ENCODE peak calls at places on chromosomes 11 and 22, in eight cellular contexts. T is endodermal cell; D is psoas muscle; Q is tibial artery; G is CD8-positive, alpha-beta T cell; K is mucosa of descending colon; M is suprapubic skin; F is OCI-LY7. R is an unnamed sample.

GRCh38 chr11:56842829-56843794 is 94.6 kb upstream of the OR9G4 start:
- DNase-seq in T (no peak), D (no peak), Q (no peak), G (no peak), K (no peak), M (no peak), F (no peak), R (no peak)

GRCh38 chr11:33946930-33947329 is 55.1 kb upstream of the LMO2 start:
- DNase-seq in T (no peak), D (no peak), Q (no peak), G (no peak), K (no peak), M (no peak), F (no peak), R (no peak)

GRCh38 chr11:118662401-118663271 is 16.8 kb downstream of the TREH start:
- DNase-seq in T (peak; percentile 52), D (no peak), Q (peak; percentile 56), G (no peak), K (no peak), M (peak; percentile 73), F (no peak), R (peak; percentile 50)

GRCh38 chr22:49869855-49870712 is 16.4 kb downstream of the ZBED4 start:
- DNase-seq in T (no peak), D (no peak), Q (no peak), G (no peak), K (no peak), M (no peak), F (no peak), R (no peak)

GRCh38 chr11:9276571-9276970 is 11.4 kb upstream of the DENND5A start:
- DNase-seq in T (peak; percentile 42), D (no peak), Q (peak; percentile 13), G (no peak), K (no peak), M (no peak), F (peak; percentile 33), R (no peak)

GRCh38 chr22:40071720-40072119 is 77.0 kb downstream of the FAM83F start:
- DNase-seq in T (no peak), D (no peak), Q (no peak), G (no peak), K (no peak), M (no peak), F (no peak), R (no peak)

GRCh38 chr22:36955691-36956090 is 42.3 kb downstream of the CSF2RB start:
- DNase-seq in T (no peak), D (no peak), Q (no peak), G (no peak), K (no peak), M (no peak), F (no peak), R (no peak)

GRCh38 chr11:66012946-66013761 is 1.3 kb downstream of the CST6 start:
- DNase-seq in T (peak; percentile 64), D (no peak), Q (no peak), G (no peak), K (no peak), M (no peak), F (no peak), R (no peak)

GRCh38 chr22:32764330-32765116 is 37.0 kb upstream of the TIMP3 start:
- DNase-seq in T (no peak), D (peak; percentile 84), Q (peak; percentile 89), G (no peak), K (peak; percentile 28), M (peak; percentile 86), F (no peak), R (no peak)

GRCh38 chr22:36194971-36195370 is 6.6 kb downstream of the APOL4 start:
- DNase-seq in T (peak; percentile 89), D (peak; percentile 68), Q (no peak), G (peak; percentile 16), K (peak; percentile 64), M (no peak), F (peak; percentile 58), R (peak; percentile 72)

GRCh38 chr11:134677338-134677948 is 265.4 kb upstream of the B3GAT1 start:
- DNase-seq in T (no peak), D (no peak), Q (no peak), G (no peak), K (no peak), M (peak; percentile 37), F (no peak), R (no peak)

GRCh38 chr11:14578551-14578956 is 58.4 kb upstream of the PSMA1 start:
- DNase-seq in T (no peak), D (no peak), Q (no peak), G (peak; percentile 57), K (peak; percentile 61), M (no peak), F (peak; percentile 80), R (no peak)

GRCh38 chr22:19059481-19060278 is 62.5 kb downstream of the DGCR2 start:
- DNase-seq in T (no peak), D (no peak), Q (no peak), G (no peak), K (no peak), M (peak; percentile 66), F (no peak), R (no peak)

GRCh38 chr11:107988397-107989158 is 20.1 kb upstream of the CUL5 start:
- DNase-seq in T (no peak), D (no peak), Q (no peak), G (no peak), K (no peak), M (no peak), F (no peak), R (no peak)

GRCh38 chr22:45212306-45212709 is 28.4 kb downstream of the KIAA0930 start:
- DNase-seq in T (peak; percentile 87), D (peak; percentile 90), Q (peak; percentile 96), G (no peak), K (peak; percentile 50), M (no peak), F (no peak), R (no peak)

DNA sequence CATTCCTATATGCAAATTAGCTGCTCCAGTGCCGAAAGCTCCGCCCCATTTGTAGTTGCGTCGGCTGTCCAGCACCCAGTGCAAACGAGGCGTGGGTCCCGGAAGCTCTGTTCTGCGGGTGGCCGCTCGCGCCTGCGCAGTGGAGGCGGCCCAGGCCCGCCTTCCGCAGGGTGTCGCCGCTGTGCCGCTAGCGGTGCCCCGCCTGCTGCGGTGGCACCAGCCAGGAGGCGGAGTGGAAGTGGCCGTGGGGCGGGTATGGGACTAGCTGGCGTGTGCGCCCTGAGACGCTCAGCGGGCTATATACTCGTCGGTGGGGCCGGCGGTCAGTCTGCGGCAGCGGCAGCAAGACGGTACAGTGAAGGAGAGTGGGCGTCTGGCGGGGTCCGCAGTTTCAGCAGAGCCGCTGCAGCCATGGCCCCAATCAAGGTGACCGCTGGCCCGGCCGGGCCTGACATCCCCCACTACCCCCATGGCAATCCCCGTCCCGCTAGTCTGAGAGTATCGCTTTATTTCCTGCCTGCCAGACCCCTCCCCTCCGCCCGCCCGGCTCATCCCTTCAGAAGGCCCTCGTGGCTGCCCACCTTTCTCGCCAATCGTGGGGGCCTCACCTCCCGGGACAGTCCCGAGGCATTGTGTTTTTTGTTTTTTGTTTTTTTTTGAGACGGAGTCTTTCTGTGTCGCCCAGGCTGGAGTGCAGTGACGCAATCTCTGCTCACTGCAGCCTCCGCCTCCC is at the start of gene PRDX5:
- DNase-seq in T (peak; percentile 97), D (peak; percentile 99), Q (peak; percentile 99), G (peak; percentile 93), K (peak; percentile 95), M (peak; percentile 99), F (peak; percentile 98), R (peak; percentile 98)
- TF ChIP-seq CTCF in T (peak; percentile 46), D (peak; percentile 38), Q (peak; percentile 21), G (no peak), K (peak; percentile 33), M (no peak), F (peak; percentile 70), R (no peak)

GRCh38 chr22:31211862-31212730 is at the start of gene LIMK2:
- DNase-seq in T (peak; percentile 99), D (peak; percentile 97), Q (peak; percentile 95), G (peak; percentile 97), K (peak; percentile 99), M (peak; percentile 96), F (peak; percentile 96), R (peak; percentile 97)
- H3K4me1 ChIP-seq in T (no peaks in the 10 kb centered on the region), D (peaks cover 15% of the 10 kb centered on the region), Q (peaks cover 17% of the 10 kb centered on the region), G (peaks cover 30% of the 10 kb centered on the region), K (peaks cover 32% of the 10 kb centered on the region), M (peaks cover 55% of the 10 kb centered on the region), F (peaks cover 16% of the 10 kb centered on the region), R (peaks cover 38% of the 10 kb centered on the region)

DNA sequence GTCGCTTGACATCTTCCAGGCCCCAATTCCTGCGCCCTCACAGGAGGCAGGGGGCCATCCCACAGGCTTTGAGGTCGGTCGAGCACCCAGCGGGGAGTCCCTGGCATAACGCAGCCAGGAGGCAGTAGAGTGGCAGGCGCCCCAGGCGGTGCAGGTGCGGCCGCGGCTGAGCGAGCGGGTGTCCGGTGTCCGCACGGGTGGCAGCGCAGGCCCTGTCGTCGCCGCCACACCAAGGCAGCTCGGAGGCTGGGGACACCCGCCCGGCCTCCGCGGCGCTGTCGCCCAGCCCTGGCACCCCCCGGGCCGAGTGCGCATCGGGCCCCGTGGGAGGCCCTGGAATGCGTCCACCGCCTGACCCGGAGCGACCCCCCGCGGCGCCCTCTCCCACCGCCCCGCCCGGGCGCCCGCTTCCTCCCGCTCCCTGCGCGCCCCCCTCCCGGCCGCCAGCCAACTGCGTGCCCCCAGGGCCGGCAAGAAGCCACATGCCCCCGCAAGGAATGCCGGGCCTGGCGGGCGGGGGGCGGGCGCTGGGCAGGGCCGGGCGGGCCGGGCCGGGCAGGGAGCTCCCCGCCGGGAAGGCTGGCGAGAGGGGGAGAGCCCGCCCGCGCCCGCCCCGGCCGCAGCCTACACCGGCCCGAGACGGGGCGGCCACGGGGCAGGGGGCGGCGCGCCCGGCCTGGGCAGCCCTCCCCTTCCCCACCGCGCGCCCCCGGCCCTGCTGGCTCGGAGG is 33.9 kb downstream of the PRDM11 start:
- DNase-seq in T (peak; percentile 82), D (peak; percentile 86), Q (peak; percentile 81), G (no peak), K (peak; percentile 71), M (no peak), F (no peak), R (peak; percentile 68)
- TF ChIP-seq CTCF in T (peak; percentile 57), D (peak; percentile 53), Q (peak; percentile 53), G (no peak), K (peak; percentile 24), M (no peak), F (no peak), R (no peak)

DNA sequence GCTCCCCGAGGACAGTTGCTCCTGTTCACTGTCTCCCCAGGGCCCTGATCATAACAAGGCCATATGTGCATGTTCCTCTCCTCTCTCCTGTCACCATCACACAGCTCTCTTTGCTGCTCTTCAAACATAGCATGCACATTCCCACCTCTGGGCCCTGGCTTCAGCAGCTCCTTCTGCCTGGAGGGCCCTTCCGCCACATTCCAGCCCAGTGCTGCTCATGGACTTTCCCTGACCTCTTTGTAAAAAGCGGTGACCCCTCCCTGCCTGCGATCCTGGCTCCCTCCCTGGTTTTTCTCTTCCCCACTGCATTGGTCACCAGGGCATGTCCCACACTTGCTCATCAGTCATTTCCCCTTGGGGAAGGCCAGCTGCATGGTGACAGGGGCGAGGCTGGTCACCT is 98.2 kb downstream of the MYO18B start:
- DNase-seq in T (no peak), D (no peak), Q (no peak), G (no peak), K (no peak), M (no peak), F (no peak), R (no peak)
- H3K4me1 ChIP-seq in T (no peaks in the 10 kb centered on the region), D (peaks cover 3% of the 10 kb centered on the region), Q (no peaks in the 10 kb centered on the region), G (no peaks in the 10 kb centered on the region), K (no peaks in the 10 kb centered on the region), M (no peaks in the 10 kb centered on the region), F (no peaks in the 10 kb centered on the region), R (no peaks in the 10 kb centered on the region)

DNA sequence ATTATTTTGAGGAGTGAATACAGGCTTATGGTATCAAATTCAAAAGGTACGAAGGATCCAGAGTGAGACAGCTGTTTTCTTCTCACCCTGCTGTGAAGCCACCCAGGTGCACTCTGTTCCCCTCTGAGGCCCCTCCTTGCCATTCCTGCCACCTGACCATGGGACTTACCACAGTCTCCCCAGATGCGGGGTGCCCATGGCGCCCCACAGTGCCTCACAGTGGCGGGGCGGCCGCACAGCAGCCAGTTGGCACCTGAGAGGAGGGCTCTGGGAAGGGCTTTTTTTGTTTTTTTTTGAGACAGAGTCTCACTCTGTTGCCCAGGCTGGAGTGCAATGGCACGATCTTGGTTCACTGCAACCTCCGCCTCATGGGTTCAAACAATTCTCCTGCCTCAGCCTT is 151.7 kb downstream of the CEP164 start:
- DNase-seq in T (peak; percentile 78), D (no peak), Q (no peak), G (no peak), K (no peak), M (no peak), F (peak; percentile 47), R (peak; percentile 39)
- TF ChIP-seq CTCF in T (peak; percentile 70), D (no peak), Q (no peak), G (no peak), K (no peak), M (no peak), F (peak; percentile 73), R (peak; percentile 29)

R was measured in Caco-2.